ENCODE peak calls at places on chromosomes 4 and X, in six cellular contexts. D, R, L, Q, V and J are unnamed samples.

GRCh38 chrX:30939928-30940327 is 50.9 kb upstream of the TAB3 start:
- DNase-seq in D (no peak), L (no peak), R (no peak), Q (no peak), V (no peak), J (no peak)

GRCh38 chr4:51880016-51880915 is 37.3 kb downstream of the DCUN1D4 start:
- DNase-seq in R (peak), D (no peak), L (no peak), V (no peak), Q (no peak), J (no peak)

GRCh38 chr4:85777908-85778808 is 303.2 kb downstream of the ARHGAP24 start:
- DNase-seq in R (no peak), D (no peak), Q (no peak), V (no peak), L (peak), J (no peak)

GRCh38 chr4:8920969-8921368 is 49.3 kb upstream of the HMX1 start:
- DNase-seq in R (no peak), V (no peak), D (peak), L (no peak), Q (no peak), J (no peak)

GRCh38 chr4:94889961-94890360 is 132.2 kb downstream of the BMPR1B start:
- DNase-seq in L (no peak), Q (no peak), D (no peak), V (no peak), R (peak), J (no peak)

GRCh38 chr4:1321486-1321885 is 25.5 kb upstream of the UVSSA start:
- DNase-seq in L (no peak), Q (no peak), D (no peak), R (no peak), V (peak), J (no peak)

GRCh38 chr4:88991746-88992145 is 65.2 kb downstream of the FAM13A start:
- DNase-seq in V (no peak), R (peak), D (no peak), Q (no peak), L (no peak), J (peak)

GRCh38 chrX:47146121-47146935 is 1.3 kb downstream of the RBM10 start:
- DNase-seq in D (no peak), L (no peak), R (no peak), V (no peak), Q (no peak), J (no peak)

GRCh38 chr4:100462206-100462605 is 55.6 kb downstream of the EMCN start:
- DNase-seq in V (no peak), L (no peak), R (peak), Q (no peak), D (no peak), J (peak)

GRCh38 chrX:120426599-120426998 is 42.5 kb downstream of the LAMP2 start:
- DNase-seq in D (no peak), V (no peak), R (peak), Q (no peak), L (no peak), J (no peak)

GRCh38 chr4:75699299-75699698 is 25.1 kb upstream of the USO1 start:
- DNase-seq in Q (no peak), D (no peak), L (no peak), R (no peak), V (no peak), J (no peak)

GRCh38 chr4:75698963-75699228 is 25.5 kb upstream of the USO1 start:
- DNase-seq in V (no peak), R (no peak), D (no peak), L (peak), Q (no peak), J (no peak)

GRCh38 chr4:75696551-75696950 is 23.3 kb upstream of the G3BP2 start:
- DNase-seq in Q (no peak), R (no peak), V (no peak), D (no peak), L (no peak), J (no peak)

GRCh38 chr4:75696036-75696435 is 22.8 kb upstream of the G3BP2 start:
- DNase-seq in Q (no peak), L (no peak), D (no peak), V (no peak), R (no peak), J (no peak)

GRCh38 chr4:75698162-75698962 is 25.2 kb upstream of the G3BP2 start:
- DNase-seq in R (no peak), D (no peak), V (no peak), L (peak), Q (no peak), J (no peak)
- TF ChIP-seq CTCF in R (no peak), D (no peak), V (no peak), L (no peak), Q (no peak), J (no peak)

GRCh38 chr4:108681321-108681809 is 31.0 kb downstream of the OSTC start:
- DNase-seq in V (no peak), Q (no peak), L (no peak), R (no peak), D (no peak), J (no peak)

GRCh38 chr4:108685036-108685686 is 34.8 kb downstream of the OSTC start:
- DNase-seq in D (no peak), V (no peak), R (no peak), L (no peak), Q (no peak), J (no peak)

DNA sequence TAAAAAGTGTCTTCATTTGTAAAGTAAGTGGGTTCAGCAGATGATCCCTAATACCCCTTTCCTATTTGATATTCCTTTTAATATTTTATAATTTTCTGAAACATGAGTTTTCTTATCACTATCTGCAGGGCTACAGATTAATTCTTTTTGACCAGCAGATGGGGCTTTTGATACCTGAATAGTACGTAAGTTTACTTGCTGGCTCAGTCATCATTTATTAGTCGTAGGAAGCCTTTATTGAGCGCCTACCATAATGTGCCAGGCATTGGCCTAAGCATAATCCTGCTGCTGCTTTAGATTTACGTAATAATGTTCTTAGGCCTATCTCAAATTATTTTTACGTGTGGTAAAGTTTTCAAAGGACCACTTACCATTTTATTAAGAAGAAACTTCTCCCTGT is 33.1 kb downstream of the OSTC start:
- DNase-seq in Q (no peak), V (no peak), R (peak), D (no peak), L (no peak), J (peak)
- TF ChIP-seq CTCF in Q (no peak), V (no peak), R (peak), D (peak), L (peak), J (peak)

DNA sequence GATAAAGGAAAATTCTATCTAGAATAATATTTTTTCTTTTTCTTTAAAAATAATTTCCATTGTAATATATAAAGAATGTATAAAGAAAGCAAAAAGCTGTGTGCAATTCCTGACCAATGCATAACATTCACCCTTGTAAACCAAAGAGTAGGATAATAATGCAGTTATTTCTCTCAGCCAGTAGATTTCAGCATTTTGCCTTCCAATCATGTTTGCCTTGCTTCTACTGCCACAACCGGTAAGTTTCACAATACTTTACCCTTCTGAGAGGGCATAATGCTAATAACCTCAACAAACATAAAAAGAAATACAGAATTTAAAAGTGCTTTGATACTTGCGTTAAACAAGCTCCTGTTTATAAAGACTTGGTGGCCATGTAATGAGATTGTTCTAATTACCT is 59.9 kb downstream of the CHIC2 start:
- DNase-seq in V (no peak), L (no peak), D (no peak), Q (no peak), R (peak), J (no peak)
- TF ChIP-seq CTCF in V (no peak), L (no peak), D (no peak), Q (no peak), R (no peak), J (no peak)

GRCh38 chr4:37132351-37132989 is 112.1 kb upstream of the NWD2 start:
- DNase-seq in L (no peak), R (no peak), Q (no peak), V (no peak), D (no peak), J (no peak)
- TF ChIP-seq CTCF in L (no peak), R (no peak), Q (no peak), V (no peak), D (peak), J (peak)